ENCODE peak calls at places on chromosomes 1 and 21, in ten cellular contexts. B is endothelial cell, T is astrocyte of the cerebellum, L is psoas muscle, E is AG04450, C is omental fat pad, V is body of pancreas, Z is K562, R is BE2C, M is stomach. S is an unnamed sample.

GRCh38 chr21:46379691-46380090 is 55.7 kb downstream of the PCNT start:
- DNase-seq in V (no peak), Z (no peak), B (no peak), T (no peak), L (peak), C (no peak), M (no peak), E (no peak), R (no peak), S (no peak)

GRCh38 chr1:110798691-110799256 is 74.2 kb upstream of the CD53 start:
- DNase-seq in E (no peak), L (no peak), V (no peak), Z (no peak), B (no peak), R (peak), M (no peak), T (no peak), C (no peak), S (no peak)

GRCh38 chr1:174998569-174999215 is 1.1 kb upstream of the CACYBP start:
- DNase-seq in M (peak), B (peak), E (no peak), Z (peak), V (peak), C (no peak), T (no peak), R (peak), L (no peak), S (peak)

GRCh38 chr1:201713093-201713810 is 115.7 kb upstream of the IPO9 start:
- DNase-seq in L (peak), M (peak), B (no peak), E (peak), Z (peak), R (peak), C (peak), V (peak), T (peak), S (no peak)

GRCh38 chr1:23395162-23395724 is 25.6 kb upstream of the ZNF436 start:
- DNase-seq in V (no peak), M (no peak), T (no peak), L (no peak), C (no peak), Z (no peak), E (no peak), R (no peak), B (no peak), S (no peak)

GRCh38 chr1:86648255-86648654 is 56.1 kb upstream of the SH3GLB1 start:
- DNase-seq in E (peak), V (no peak), R (no peak), T (peak), L (no peak), C (no peak), B (no peak), Z (no peak), M (no peak), S (no peak)

GRCh38 chr1:230684998-230685397 is 28.9 kb downstream of the AGT start:
- DNase-seq in M (no peak), L (no peak), V (no peak), Z (no peak), R (no peak), C (no peak), E (no peak), B (no peak), T (no peak), S (no peak)

GRCh38 chr1:173818459-173818858 is 6.0 kb upstream of the DARS2 start:
- DNase-seq in V (no peak), C (no peak), R (no peak), B (no peak), L (no peak), T (no peak), E (no peak), M (no peak), Z (peak), S (no peak)

GRCh38 chr1:15788624-15789301 is 18.7 kb downstream of the UQCRHL start:
- DNase-seq in V (no peak), Z (peak), R (no peak), C (no peak), L (no peak), M (no peak), T (no peak), B (no peak), E (no peak), S (peak)

GRCh38 chr1:109466440-109467300 is at the start of gene SYPL2:
- DNase-seq in M (peak), E (no peak), L (peak), V (peak), T (no peak), R (peak), B (peak), C (no peak), Z (peak), S (peak)

GRCh38 chr1:206658264-206658980 is 23.1 kb downstream of the DYRK3 start:
- DNase-seq in M (peak), C (no peak), Z (peak), V (peak), L (peak), R (peak), T (no peak), B (peak), E (no peak), S (peak)

GRCh38 chr1:92219028-92219427 is 1.3 kb downstream of the C1orf146 start:
- DNase-seq in M (no peak), L (no peak), Z (no peak), B (no peak), C (no peak), V (no peak), E (no peak), R (no peak), T (no peak), S (no peak)

GRCh38 chr1:159817276-159818041 is 9.2 kb upstream of the SLAMF8 start:
- DNase-seq in C (no peak), B (no peak), E (no peak), V (peak), R (no peak), Z (peak), T (no peak), M (no peak), L (no peak), S (no peak)

GRCh38 chr1:243712890-243713425 is 137.1 kb downstream of the AKT3 start:
- DNase-seq in L (no peak), V (no peak), M (no peak), Z (no peak), R (no peak), C (no peak), T (no peak), B (no peak), E (no peak), S (no peak)

GRCh38 chr1:84571150-84571535 is 3.1 kb downstream of the CTBS start:
- DNase-seq in M (no peak), V (no peak), B (no peak), L (no peak), E (no peak), C (no peak), Z (no peak), R (no peak), T (no peak), S (no peak)

GRCh38 chr1:44609412-44609767 is 64.9 kb downstream of the TMEM53 start:
- DNase-seq in B (peak), M (peak), E (no peak), C (peak), Z (peak), R (peak), T (no peak), V (peak), L (peak), S (peak)

GRCh38 chr21:26736449-26736848 is 108.8 kb downstream of the ADAMTS1 start:
- DNase-seq in Z (no peak), E (no peak), R (no peak), T (no peak), B (no peak), L (no peak), C (no peak), M (no peak), V (no peak), S (no peak)

DNA sequence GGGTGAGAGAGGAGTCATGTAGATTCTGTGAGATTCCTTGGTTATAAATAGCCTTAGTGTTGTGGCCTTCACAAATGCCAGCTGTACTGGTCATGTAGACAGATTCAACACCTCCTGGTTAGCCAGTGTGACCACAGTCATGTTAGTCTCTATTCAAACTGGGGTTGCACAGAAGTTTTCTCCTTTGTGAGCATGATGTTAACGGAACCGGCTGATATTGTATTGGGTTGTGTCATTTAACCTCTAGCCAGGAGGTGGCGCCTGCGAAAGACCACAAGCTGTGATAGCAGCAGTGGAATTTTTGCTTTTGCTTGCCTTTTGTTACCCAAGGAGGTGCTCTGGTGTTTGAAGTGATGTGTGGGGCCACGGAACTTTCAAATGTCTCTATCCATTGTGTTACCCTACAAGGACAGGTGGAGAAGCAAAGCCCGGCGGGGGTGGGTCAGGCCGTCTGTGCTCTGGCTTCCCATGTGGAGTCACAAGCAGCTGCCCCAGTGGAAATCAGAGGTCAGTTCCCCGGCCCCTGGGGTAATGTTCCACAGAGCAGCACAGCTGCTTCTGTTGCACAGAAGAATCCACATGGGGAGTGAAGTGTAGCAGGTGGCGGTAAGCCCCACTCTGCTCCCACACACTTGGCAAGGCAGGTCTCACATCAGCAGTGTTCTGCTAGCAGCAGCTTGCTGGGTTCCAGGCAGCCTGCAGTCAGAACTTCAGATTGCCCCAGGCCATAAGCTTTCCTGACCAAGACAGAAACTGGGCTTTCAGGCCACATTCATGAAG is 112.6 kb downstream of the ADAMTS1 start:
- DNase-seq in B (peak), L (peak), T (peak), Z (peak), V (peak), M (peak), R (peak), C (no peak), E (peak), S (no peak)
- TF ChIP-seq CTCF in B (peak), L (peak), T (peak), Z (no peak), V (peak), M (peak), R (peak), C (no peak), E (peak), S (no peak)

GRCh38 chr1:6268431-6268830 is 7.5 kb upstream of the GPR153 start:
- DNase-seq in R (no peak), C (no peak), B (no peak), T (no peak), V (no peak), E (no peak), Z (no peak), M (no peak), L (no peak), S (no peak)
- TF ChIP-seq CTCF in R (no peak), C (no peak), B (no peak), T (peak), V (no peak), E (no peak), Z (peak), M (no peak), L (no peak), S (no peak)

GRCh38 chr1:239819075-239819474 is 272.6 kb upstream of the FMN2 start:
- DNase-seq in R (no peak), B (no peak), Z (no peak), T (no peak), E (no peak), C (no peak), V (no peak), L (no peak), M (no peak), S (no peak)
- TF ChIP-seq CTCF in R (peak), B (peak), Z (no peak), T (peak), E (no peak), C (no peak), V (no peak), L (no peak), M (no peak), S (no peak)

GRCh38 chr1:6082430-6082971 is 36.8 kb downstream of the KCNAB2 start:
- DNase-seq in T (no peak), C (no peak), L (peak), M (no peak), Z (peak), V (no peak), R (peak), B (peak), E (no peak), S (no peak)
- TF ChIP-seq CTCF in T (peak), C (no peak), L (no peak), M (no peak), Z (peak), V (no peak), R (peak), B (peak), E (peak), S (no peak)

GRCh38 chr1:103790172-103790571 is 40.5 kb downstream of the AMY1C start:
- DNase-seq in B (no peak), T (no peak), E (no peak), V (no peak), M (no peak), R (no peak), C (no peak), L (no peak), Z (no peak), S (no peak)

GRCh38 chr1:103783944-103784377 is 34.3 kb downstream of the AMY1C start:
- DNase-seq in V (no peak), T (no peak), M (no peak), E (no peak), R (no peak), L (no peak), C (no peak), Z (no peak), B (no peak), S (no peak)

GRCh38 chr1:103788377-103788776 is 38.7 kb downstream of the AMY1C start:
- DNase-seq in R (no peak), L (no peak), E (no peak), V (no peak), T (no peak), M (no peak), Z (no peak), C (no peak), B (no peak), S (no peak)
- TF ChIP-seq CTCF in R (peak), L (peak), E (no peak), V (peak), T (no peak), M (no peak), Z (no peak), C (no peak), B (peak), S (no peak)

GRCh38 chr1:14607295-14607694 is 8.8 kb downstream of the KAZN start:
- DNase-seq in B (no peak), C (no peak), Z (no peak), M (no peak), V (no peak), E (no peak), L (no peak), R (no peak), T (no peak), S (no peak)

GRCh38 chr1:14608308-14608707 is 9.8 kb downstream of the KAZN start:
- DNase-seq in T (no peak), V (no peak), R (no peak), B (no peak), M (no peak), L (no peak), C (no peak), E (no peak), Z (no peak), S (no peak)

GRCh38 chr1:14605945-14606344 is 7.5 kb downstream of the KAZN start:
- DNase-seq in L (no peak), C (no peak), E (no peak), M (no peak), T (no peak), R (no peak), V (no peak), Z (no peak), B (no peak), S (no peak)

GRCh38 chr1:14604414-14604813 is 5.9 kb downstream of the KAZN start:
- DNase-seq in T (no peak), L (no peak), E (no peak), V (no peak), M (no peak), R (no peak), B (no peak), C (no peak), Z (no peak), S (no peak)

GRCh38 chr1:14606632-14607031 is 8.1 kb downstream of the KAZN start:
- DNase-seq in V (no peak), R (no peak), E (no peak), B (no peak), M (no peak), Z (peak), C (no peak), T (no peak), L (no peak), S (no peak)
- TF ChIP-seq CTCF in V (no peak), R (no peak), E (peak), B (no peak), M (no peak), Z (peak), C (no peak), T (peak), L (no peak), S (no peak)

GRCh38 chr1:95043141-95043980 is 29.4 kb downstream of the ALG14 start:
- DNase-seq in V (peak), B (peak), M (peak), L (peak), C (peak), E (peak), R (peak), T (peak), Z (peak), S (peak)

GRCh38 chr1:95039360-95040031 is 33.3 kb downstream of the ALG14 start:
- DNase-seq in T (no peak), C (no peak), B (no peak), R (no peak), E (no peak), Z (peak), M (no peak), L (no peak), V (no peak), S (no peak)

GRCh38 chr1:95040032-95040525 is 32.7 kb downstream of the ALG14 start:
- DNase-seq in Z (no peak), T (no peak), R (no peak), V (no peak), M (no peak), L (no peak), C (no peak), B (no peak), E (no peak), S (no peak)

GRCh38 chr1:95042286-95042685 is 30.5 kb downstream of the ALG14 start:
- DNase-seq in T (no peak), L (no peak), M (no peak), B (no peak), Z (no peak), E (no peak), V (no peak), R (no peak), C (no peak), S (no peak)

DNA sequence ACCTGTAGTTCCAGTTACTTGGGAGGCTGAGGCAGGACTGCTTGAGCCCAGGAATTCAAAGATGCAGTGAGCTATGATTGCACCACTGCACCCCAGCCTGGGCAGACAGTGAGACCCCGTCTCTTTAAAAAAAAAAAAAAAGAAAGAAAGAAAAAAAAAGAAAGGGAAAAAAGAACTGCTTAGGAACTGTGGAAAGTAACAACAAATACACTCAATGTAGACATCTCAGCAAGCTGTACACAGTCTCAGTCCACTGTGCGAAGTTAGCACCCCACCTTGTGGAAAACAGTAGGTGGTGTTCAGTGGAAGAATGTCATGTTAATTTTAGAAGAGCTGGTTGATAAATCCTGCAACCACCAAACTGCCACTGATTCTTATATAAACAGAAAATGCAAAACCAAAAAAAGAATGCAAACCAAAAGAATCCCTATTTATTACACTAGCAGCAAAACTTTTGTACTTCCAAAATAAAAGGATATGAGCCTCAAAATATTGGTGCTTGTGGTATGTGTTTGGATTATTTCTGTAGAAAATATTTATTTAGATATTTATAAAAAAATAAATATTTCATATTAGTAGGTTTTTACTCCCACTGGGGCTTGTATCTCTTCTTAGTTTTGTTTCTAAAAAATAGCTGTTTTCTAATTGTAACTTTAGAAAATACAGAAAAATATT is 31.1 kb downstream of the ALG14 start:
- DNase-seq in L (no peak), C (no peak), Z (peak), T (peak), E (peak), V (peak), R (peak), M (peak), B (peak), S (peak)
- TF ChIP-seq CTCF in L (peak), C (peak), Z (peak), T (peak), E (peak), V (peak), R (peak), M (peak), B (peak), S (peak)

GRCh38 chr1:8776104-8776503 is 41.3 kb downstream of the RERE start:
- DNase-seq in Z (no peak), R (no peak), L (no peak), T (no peak), M (no peak), E (no peak), V (no peak), C (no peak), B (no peak), S (no peak)
- TF ChIP-seq CTCF in Z (peak), R (no peak), L (no peak), T (no peak), M (no peak), E (no peak), V (no peak), C (no peak), B (no peak), S (no peak)

S was measured in GM13976.